ENCODE peak calls at places on chromosomes 6 and 20, in five cellular contexts. C is activated naive CD8-positive, alpha-beta T cell treated with anti-CD3 and anti-CD28 coated beads, Interleukin-2, amount 50 U/mL, for 16 hours; Z is activated CD8-positive, alpha-beta memory T cell treated with anti-CD3 and anti-CD28 coated beads, Interleukin-2, amount 50 U/mL, for 4 hours; R is SHP77; B is testis. Y is an unnamed sample.

GRCh38 chr6:117602899-117603588 is 733 bp upstream of the GOPC start:
- DNase-seq in B (no peak), Z (no peak), C (no peak), R (no peak), Y (no peak)

GRCh38 chr6:13377054-13377758 is 48.9 kb upstream of the TBC1D7 start:
- DNase-seq in C (no peak), B (no peak), R (no peak), Z (no peak), Y (no peak)

GRCh38 chr20:10074513-10074912 is 39.7 kb downstream of the ANKEF1 start:
- DNase-seq in C (no peak), R (no peak), Z (no peak), B (no peak), Y (no peak)

GRCh38 chr20:62287759-62288534 is 14.8 kb upstream of the ADRM1 start:
- DNase-seq in Z (no peak), R (no peak), C (no peak), B (no peak), Y (no peak)

GRCh38 chr6:13013681-13014550 is 297.3 kb downstream of the PHACTR1 start:
- DNase-seq in C (no peak), Z (no peak), B (no peak), R (no peak), Y (no peak)

GRCh38 chr20:38167851-38168760 is 3.0 kb upstream of the TGM2 start:
- DNase-seq in B (no peak), C (no peak), Z (no peak), R (no peak), Y (no peak)

GRCh38 chr6:139706949-139707348 is 332.5 kb upstream of the CITED2 start:
- DNase-seq in Z (no peak), C (no peak), B (no peak), R (no peak), Y (no peak)

GRCh38 chr6:40845588-40845987 is 193.4 kb downstream of the UNC5CL start:
- DNase-seq in Z (no peak), R (peak), B (peak), C (no peak), Y (no peak)

GRCh38 chr20:59448828-59449444 is 148.5 kb downstream of the EDN3 start:
- DNase-seq in R (no peak), B (no peak), Z (no peak), C (no peak), Y (no peak)

GRCh38 chr6:122770835-122771601 is 8.5 kb upstream of the FABP7 start:
- DNase-seq in B (no peak), C (no peak), Z (no peak), R (no peak), Y (no peak)

GRCh38 chr20:12596863-12597262 is 411.9 kb upstream of the SPTLC3 start:
- DNase-seq in R (no peak), C (no peak), B (no peak), Z (no peak), Y (no peak)

Y was measured in midbrain.